ENCODE peak calls at places on chromosomes 12 and 14, in four cellular contexts. Y is choroid plexus epithelial cell, P is mammary epithelial cell, N is WERI-Rb-1. L is an unnamed sample.

GRCh38 chr12:120687570-120688289 is 781 bp downstream of the MLEC start:
- DNase-seq in Y (peak), P (no peak), N (no peak), L (no peak)

GRCh38 chr12:26630546-26631027 is 202.4 kb downstream of the ITPR2 start:
- DNase-seq in Y (peak), P (no peak), N (no peak), L (peak)

GRCh38 chr14:101559624-101560533 is 1.4 kb upstream of the DIO3 start:
- DNase-seq in Y (peak), P (no peak), N (no peak), L (no peak)

GRCh38 chr12:32178341-32179010 is 71.8 kb downstream of the BICD1 start:
- DNase-seq in Y (no peak), P (no peak), N (no peak), L (no peak)

GRCh38 chr14:38256358-38256840 is 506 bp upstream of the CLEC14A start:
- DNase-seq in Y (peak), P (no peak), N (no peak), L (no peak)

GRCh38 chr12:6752181-6752930 is 585 bp downstream of the MLF2 start:
- DNase-seq in Y (peak), P (peak), N (peak), L (no peak)

GRCh38 chr12:94059394-94060368 is 88.7 kb upstream of the PLXNC1 start:
- DNase-seq in Y (no peak), P (no peak), N (no peak), L (no peak)

GRCh38 chr12:14193623-14194022 is 171.9 kb upstream of the ATF7IP start:
- DNase-seq in Y (no peak), P (no peak), N (no peak), L (no peak)

GRCh38 chr12:100311317-100311716 is 44.3 kb downstream of the SCYL2 start:
- DNase-seq in Y (no peak), P (no peak), N (no peak), L (no peak)

GRCh38 chr14:69484444-69485113 is at the start of gene PLEKHD1:
- DNase-seq in Y (no peak), P (peak), N (peak), L (no peak)

GRCh38 chr12:25121916-25122315 is 73.0 kb downstream of the DNAI7 start:
- DNase-seq in Y (peak), P (peak), N (no peak), L (no peak)

GRCh38 chr14:32366256-32366655 is 37.2 kb downstream of the AKAP6 start:
- DNase-seq in Y (peak), P (no peak), N (peak), L (peak)

GRCh38 chr14:100246809-100247428 is 8.0 kb downstream of the YY1 start:
- DNase-seq in Y (peak), P (peak), N (peak), L (no peak)

GRCh38 chr14:54338696-54339317 is 58.0 kb upstream of the CDKN3 start:
- DNase-seq in Y (peak), P (peak), N (no peak), L (peak)

GRCh38 chr12:104478396-104479140 is 21.8 kb downstream of the CHST11 start:
- DNase-seq in Y (peak), P (no peak), N (no peak), L (no peak)

GRCh38 chr12:120453977-120454376 is 7.7 kb downstream of the GATC start:
- DNase-seq in Y (peak), P (peak), N (no peak), L (no peak)

GRCh38 chr12:12909995-12910391 is 18.6 kb downstream of the GPRC5A start:
- DNase-seq in Y (peak), P (no peak), N (no peak), L (no peak)

GRCh38 chr12:72570601-72571000 is 298.4 kb downstream of the TRHDE start:
- DNase-seq in Y (no peak), P (no peak), N (peak), L (no peak)

GRCh38 chr14:78316711-78317110 is 146.5 kb downstream of the NRXN3 start:
- DNase-seq in Y (no peak), P (no peak), N (no peak), L (no peak)

GRCh38 chr14:63759454-63759853 is 31.6 kb upstream of the SGPP1 start:
- DNase-seq in Y (peak), P (no peak), N (no peak), L (no peak)

GRCh38 chr14:49986344-49987014 is 93.6 kb downstream of the ARF6 start:
- DNase-seq in Y (peak), P (no peak), N (no peak), L (no peak)

GRCh38 chr12:26121323-26121740 is 3.5 kb downstream of the BHLHE41 start:
- DNase-seq in Y (no peak), P (peak), N (no peak), L (no peak)

GRCh38 chr12:72269491-72269890 is 2.7 kb upstream of the TRHDE start:
- DNase-seq in Y (no peak), P (no peak), N (no peak), L (no peak)

GRCh38 chr14:105193916-105194782 is 13.0 kb upstream of the NUDT14 start:
- DNase-seq in Y (no peak), P (no peak), N (no peak), L (no peak)

GRCh38 chr14:75562048-75562447 is 16.4 kb upstream of the FLVCR2 start:
- DNase-seq in Y (no peak), P (peak), N (no peak), L (no peak)

DNA sequence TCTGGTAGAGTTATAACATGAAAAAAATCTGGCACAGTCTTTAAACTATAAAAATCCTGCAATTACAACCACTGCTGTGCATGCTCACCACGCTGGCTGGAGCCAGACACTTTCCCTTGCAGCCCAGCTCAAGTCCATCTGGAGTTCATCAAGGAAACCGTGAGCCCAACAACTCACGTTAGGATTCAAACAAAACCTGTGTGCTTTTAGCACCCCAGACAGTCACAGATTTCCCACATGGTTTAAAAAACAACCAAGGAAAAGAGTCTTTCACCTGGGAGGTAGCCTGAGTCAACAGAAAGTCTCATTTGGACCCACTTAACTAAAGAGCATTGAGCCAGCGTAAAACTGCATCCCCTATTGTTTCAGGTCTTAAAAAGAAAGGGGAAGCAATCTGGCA is 4.7 kb downstream of the LRIG3 start:
- DNase-seq in Y (peak), P (peak), N (no peak), L (peak)
- H3K4me3 ChIP-seq in Y (no peak), P (peak), N (peak), L (peak)

DNA sequence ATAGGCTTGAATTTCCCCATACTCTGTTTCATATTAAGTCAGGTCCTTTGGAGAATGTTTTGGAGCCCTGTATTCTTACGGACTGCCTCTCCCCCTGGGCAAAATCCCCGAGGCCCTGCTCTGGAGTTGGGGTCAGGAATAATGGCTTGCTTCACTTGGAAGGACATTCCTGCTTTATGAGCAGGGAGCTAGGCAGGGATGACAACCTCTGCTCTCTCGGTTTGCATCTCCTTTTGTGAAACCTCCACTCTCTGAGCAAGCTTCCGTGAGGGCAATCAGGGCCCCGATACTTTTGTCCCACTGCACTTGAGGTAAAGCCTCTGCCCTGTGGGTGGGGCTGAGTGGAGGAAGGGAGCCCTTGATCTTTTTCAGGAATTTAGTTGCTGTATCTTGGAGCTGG is 19.3 kb downstream of the OS9 start:
- DNase-seq in Y (no peak), P (no peak), N (no peak), L (no peak)
- H3K4me3 ChIP-seq in Y (no peak), P (no peak), N (no peak), L (no peak)

GRCh38 chr12:49698619-49699545 is 8.3 kb downstream of the FMNL3 start:
- DNase-seq in Y (peak), P (peak), N (no peak), L (no peak)
- H3K4me3 ChIP-seq in Y (peak), P (no peak), N (no peak), L (no peak)

GRCh38 chr12:132852496-132852895 is 23.8 kb upstream of the GOLGA3 start:
- DNase-seq in Y (no peak), P (no peak), N (no peak), L (no peak)

GRCh38 chr12:132851465-132851864 is 22.8 kb upstream of the GOLGA3 start:
- DNase-seq in Y (no peak), P (no peak), N (no peak), L (no peak)

GRCh38 chr12:132847363-132848356 is 19.0 kb upstream of the GOLGA3 start:
- DNase-seq in Y (no peak), P (no peak), N (no peak), L (no peak)

GRCh38 chr12:132848521-132848920 is 19.9 kb upstream of the GOLGA3 start:
- DNase-seq in Y (no peak), P (no peak), N (no peak), L (no peak)

DNA sequence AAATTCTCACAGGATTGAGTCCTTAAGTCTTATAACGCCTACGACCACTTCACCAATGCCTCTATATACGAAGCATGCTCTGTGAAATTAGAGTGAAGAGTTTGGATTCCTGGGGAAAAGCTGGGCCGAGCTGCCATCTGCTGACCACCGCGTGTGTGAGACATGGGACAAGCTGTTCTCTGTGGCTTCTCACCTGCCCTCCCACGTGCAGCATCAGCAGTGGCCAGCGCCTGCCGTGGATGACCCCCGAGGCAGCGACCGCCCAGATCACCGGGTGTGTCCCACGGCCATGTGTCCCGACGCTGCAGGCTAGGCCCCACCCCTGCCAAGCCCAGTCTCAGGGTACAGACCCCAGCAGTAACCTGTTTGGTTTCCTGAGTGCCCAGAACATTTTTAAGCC is 21.6 kb upstream of the GOLGA3 start:
- DNase-seq in Y (no peak), P (no peak), N (no peak), L (no peak)
- H3K4me3 ChIP-seq in Y (no peak), P (no peak), N (no peak), L (no peak)

GRCh38 chr12:111434049-111434448 is 28.3 kb downstream of the SH2B3 start:
- DNase-seq in Y (no peak), P (no peak), N (no peak), L (no peak)
- H3K4me3 ChIP-seq in Y (no peak), P (no peak), N (no peak), L (no peak)

GRCh38 chr12:67068204-67068731 is 200.9 kb upstream of the CAND1 start:
- DNase-seq in Y (no peak), P (peak), N (peak), L (no peak)

GRCh38 chr12:67070307-67070600 is 198.9 kb upstream of the CAND1 start:
- DNase-seq in Y (no peak), P (peak), N (peak), L (no peak)

GRCh38 chr12:67069451-67070306 is 199.5 kb upstream of the CAND1 start:
- DNase-seq in Y (no peak), P (peak), N (peak), L (no peak)

GRCh38 chr12:67068773-67069450 is 200.2 kb upstream of the CAND1 start:
- DNase-seq in Y (peak), P (peak), N (peak), L (no peak)

DNA sequence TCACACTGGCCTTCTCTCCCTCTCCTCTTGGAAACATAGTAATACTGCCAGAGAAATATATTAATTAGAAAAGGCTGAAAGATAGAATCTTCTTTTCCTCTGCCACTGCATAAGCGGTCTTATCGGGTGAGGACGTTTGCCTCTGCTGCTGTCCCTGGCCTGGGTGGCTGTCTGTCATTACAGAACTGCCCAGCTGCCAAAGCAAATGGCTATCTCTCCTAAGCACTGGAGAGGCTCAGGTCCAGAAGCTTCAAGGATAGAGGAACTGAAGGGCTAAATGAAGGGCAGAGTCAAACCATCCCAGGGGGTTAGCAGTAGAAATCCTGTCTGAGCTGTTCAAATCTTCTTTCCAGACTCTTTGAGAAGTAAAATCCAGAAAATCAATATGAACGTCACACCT is 198.6 kb upstream of the CAND1 start:
- DNase-seq in Y (no peak), P (no peak), N (peak), L (no peak)
- H3K4me3 ChIP-seq in Y (no peak), P (no peak), N (peak), L (no peak)